ENCODE peak calls at places on chromosome 4, in five cellular contexts. T, A, W, N and I are unnamed samples.

GRCh38 chr4:72366601-72367000 is 202.4 kb downstream of the ADAMTS3 start:
- DNase-seq in T (no peak), A (no peak), W (no peak), N (no peak), I (no peak)

GRCh38 chr4:186266699-186267467 is 894 bp downstream of the F11 start:
- DNase-seq in T (no peak), A (no peak), W (no peak), N (no peak), I (no peak)

GRCh38 chr4:145933134-145933533 is 5.5 kb downstream of the ZNF827 start:
- DNase-seq in T (no peak), A (no peak), W (no peak), N (no peak), I (no peak)

GRCh38 chr4:86482851-86483490 is 111.1 kb upstream of the PTPN13 start:
- DNase-seq in T (peak; percentile 12), A (no peak), W (no peak), N (no peak), I (no peak)

GRCh38 chr4:41069268-41069667 is 145.1 kb downstream of the APBB2 start:
- DNase-seq in T (no peak), A (no peak), W (no peak), N (no peak), I (no peak)

GRCh38 chr4:1813915-1814314 is 20.8 kb downstream of the FGFR3 start:
- DNase-seq in T (no peak), A (no peak), W (no peak), N (no peak), I (no peak)

GRCh38 chr4:655735-656151 is 18.3 kb downstream of the ATP5ME start:
- DNase-seq in T (no peak), A (no peak), W (no peak), N (no peak), I (no peak)

GRCh38 chr4:148095346-148095923 is 346.8 kb downstream of the NR3C2 start:
- DNase-seq in T (no peak), A (no peak), W (no peak), N (no peak), I (no peak)

GRCh38 chr4:2796261-2797187 is 3.6 kb downstream of the SH3BP2 start:
- DNase-seq in T (no peak), A (peak; percentile 88), W (peak; percentile 16), N (no peak), I (no peak)

GRCh38 chr4:26873391-26874026 is 12.9 kb downstream of the STIM2 start:
- DNase-seq in T (no peak), A (no peak), W (peak; percentile 43), N (peak; percentile 61), I (peak; percentile 46)

GRCh38 chr4:40333921-40334352 is 1.2 kb upstream of the CHRNA9 start:
- DNase-seq in T (no peak), A (no peak), W (no peak), N (no peak), I (no peak)

GRCh38 chr4:110335399-110335798 is 137.0 kb upstream of the ELOVL6 start:
- DNase-seq in T (no peak), A (no peak), W (no peak), N (no peak), I (no peak)

GRCh38 chr4:38046735-38047487 is 86.7 kb downstream of the PTTG2 start:
- DNase-seq in T (no peak), A (no peak), W (no peak), N (no peak), I (no peak)

GRCh38 chr4:83323136-83323535 is 11.5 kb downstream of the HPSE start:
- DNase-seq in T (no peak), A (no peak), W (no peak), N (no peak), I (no peak)

GRCh38 chr4:183506389-183506735 is 1.5 kb downstream of the ING2 start:
- DNase-seq in T (no peak), A (no peak), W (no peak), N (no peak), I (no peak)

GRCh38 chr4:184769285-184769825 is 35.5 kb upstream of the CENPU start:
- DNase-seq in T (no peak), A (no peak), W (no peak), N (no peak), I (no peak)

GRCh38 chr4:113435893-113436292 is 325.6 kb downstream of the CAMK2D start:
- DNase-seq in T (no peak), A (no peak), W (no peak), N (no peak), I (no peak)

GRCh38 chr4:3515646-3516045 is 16.6 kb downstream of the LRPAP1 start:
- DNase-seq in T (no peak), A (no peak), W (no peak), N (no peak), I (no peak)

GRCh38 chr4:146795721-146796120 is 149.9 kb downstream of the TTC29 start:
- DNase-seq in T (no peak), A (no peak), W (no peak), N (no peak), I (no peak)

GRCh38 chr4:1039493-1040343 is 28.3 kb downstream of the FGFRL1 start:
- DNase-seq in T (no peak), A (no peak), W (no peak), N (no peak), I (no peak)

GRCh38 chr4:55554453-55555030 is 7.8 kb upstream of the CLOCK start:
- DNase-seq in T (peak; percentile 18), A (no peak), W (no peak), N (no peak), I (no peak)

GRCh38 chr4:187176261-187176910 is 452.7 kb upstream of the FAT1 start:
- DNase-seq in T (no peak), A (no peak), W (no peak), N (no peak), I (no peak)

GRCh38 chr4:85818700-85819099 is 343.8 kb downstream of the ARHGAP24 start:
- DNase-seq in T (no peak), A (no peak), W (no peak), N (no peak), I (no peak)

GRCh38 chr4:160510925-160511324 is 1408.0 kb downstream of the RAPGEF2 start:
- DNase-seq in T (no peak), A (no peak), W (no peak), N (no peak), I (no peak)

GRCh38 chr4:84792366-84793301 is 173.9 kb downstream of the WDFY3 start:
- DNase-seq in T (no peak), A (no peak), W (no peak), N (no peak), I (no peak)

GRCh38 chr4:164924670-164925238 is 47.8 kb downstream of the APELA start:
- DNase-seq in T (no peak), A (no peak), W (no peak), N (no peak), I (no peak)

GRCh38 chr4:2243682-2244380 is 1.9 kb upstream of the HAUS3 start:
- DNase-seq in T (no peak), A (no peak), W (no peak), N (no peak), I (no peak)

GRCh38 chr4:11529625-11530201 is 101.0 kb upstream of the HS3ST1 start:
- DNase-seq in T (no peak), A (no peak), W (no peak), N (no peak), I (no peak)